ENCODE peak calls at places on chromosome 14, in ten cellular contexts. W is adrenal gland, D is heart left ventricle, G is MM.1S, C is H1, B is fibroblast of the aortic adventitia, X is vagina, P is GM12865, R is SK-N-SH, O is Peyer's patch. Y is an unnamed sample.

GRCh38 chr14:57480044-57480443 is 13.6 kb downstream of the CCDC198 start:
- DNase-seq in W (no peak), D (no peak), G (no peak), C (no peak), B (no peak), X (no peak), P (no peak), R (no peak), O (no peak), Y (no peak)

GRCh38 chr14:78228702-78229327 is 58.6 kb downstream of the NRXN3 start:
- DNase-seq in W (no peak), D (no peak), G (no peak), C (no peak), B (no peak), X (no peak), P (no peak), R (no peak), O (no peak), Y (no peak)

GRCh38 chr14:78673845-78674244 is 503.7 kb downstream of the NRXN3 start:
- DNase-seq in W (no peak), D (no peak), G (no peak), C (no peak), B (no peak), X (no peak), P (no peak), R (no peak), O (no peak), Y (no peak)

GRCh38 chr14:35257809-35258208 is 34.4 kb upstream of the PSMA6 start:
- DNase-seq in W (no peak), D (no peak), G (no peak), C (no peak), B (peak; percentile 79), X (no peak), P (no peak), R (no peak), O (no peak), Y (no peak)

GRCh38 chr14:103551338-103551762 is 11.1 kb downstream of the BAG5 start:
- DNase-seq in W (no peak), D (peak; percentile 78), G (no peak), C (no peak), B (no peak), X (no peak), P (no peak), R (peak; percentile 22), O (peak; percentile 56), Y (no peak)

GRCh38 chr14:90239139-90239538 is 17.2 kb upstream of the PSMC1 start:
- DNase-seq in W (no peak), D (no peak), G (no peak), C (peak; percentile 45), B (peak; percentile 11), X (no peak), P (no peak), R (no peak), O (no peak), Y (no peak)

GRCh38 chr14:104440297-104440956 is 139.1 kb upstream of the C14orf180 start:
- DNase-seq in W (no peak), D (no peak), G (no peak), C (no peak), B (no peak), X (peak; percentile 56), P (no peak), R (no peak), O (no peak), Y (no peak)

GRCh38 chr14:74257988-74258704 is 18.9 kb downstream of the VSX2 start:
- DNase-seq in W (no peak), D (no peak), G (no peak), C (no peak), B (no peak), X (no peak), P (no peak), R (peak; percentile 58), O (no peak), Y (no peak)

GRCh38 chr14:55349565-55349964 is 62.1 kb downstream of the ATG14 start:
- DNase-seq in W (no peak), D (no peak), G (no peak), C (peak; percentile 41), B (no peak), X (no peak), P (peak; percentile 42), R (no peak), O (peak; percentile 54), Y (no peak)

GRCh38 chr14:71555654-71556559 is 376.3 kb upstream of the RGS6 start:
- DNase-seq in W (no peak), D (no peak), G (peak; percentile 78), C (no peak), B (peak; percentile 40), X (no peak), P (peak; percentile 95), R (no peak), O (peak; percentile 52), Y (peak; percentile 67)

GRCh38 chr14:47269788-47270492 is 405.5 kb downstream of the MDGA2 start:
- DNase-seq in W (no peak), D (no peak), G (no peak), C (no peak), B (peak; percentile 4), X (no peak), P (no peak), R (no peak), O (no peak), Y (no peak)

GRCh38 chr14:99857551-99857950 is 64.3 kb downstream of the EML1 start:
- DNase-seq in W (no peak), D (no peak), G (no peak), C (no peak), B (no peak), X (no peak), P (no peak), R (no peak), O (no peak), Y (no peak)

GRCh38 chr14:84857129-84857528 is 672.8 kb upstream of the FLRT2 start:
- DNase-seq in W (no peak), D (no peak), G (no peak), C (no peak), B (no peak), X (no peak), P (no peak), R (no peak), O (no peak), Y (no peak)

GRCh38 chr14:74176404-74176788 is 62.9 kb upstream of the VSX2 start:
- DNase-seq in W (no peak), D (no peak), G (no peak), C (no peak), B (no peak), X (no peak), P (no peak), R (no peak), O (no peak), Y (no peak)

GRCh38 chr14:100820945-100821344 is 5.0 kb upstream of the MEG3 start:
- DNase-seq in W (no peak), D (peak; percentile 12), G (no peak), C (no peak), B (no peak), X (no peak), P (no peak), R (no peak), O (no peak), Y (no peak)

GRCh38 chr14:42335918-42336317 is 729.2 kb downstream of the LRFN5 start:
- DNase-seq in W (no peak), D (no peak), G (no peak), C (peak; percentile 47), B (no peak), X (no peak), P (no peak), R (no peak), O (no peak), Y (no peak)

GRCh38 chr14:23725980-23726746 is 90.0 kb downstream of the DHRS2 start:
- DNase-seq in W (no peak), D (no peak), G (no peak), C (no peak), B (no peak), X (no peak), P (no peak), R (no peak), O (no peak), Y (no peak)

GRCh38 chr14:39122330-39123138 is 8.4 kb downstream of the GEMIN2 start:
- DNase-seq in W (no peak), D (no peak), G (no peak), C (no peak), B (no peak), X (no peak), P (no peak), R (no peak), O (no peak), Y (no peak)
- H3K4me3 ChIP-seq in W (no peak overlapping the region), D (no peak overlapping the region), G (no peak overlapping the region), C (no peak overlapping the region), B (no peak overlapping the region), X (no peak overlapping the region), P (no peak overlapping the region), R (no peak overlapping the region), O (no peak overlapping the region), Y (no peak overlapping the region)

DNA sequence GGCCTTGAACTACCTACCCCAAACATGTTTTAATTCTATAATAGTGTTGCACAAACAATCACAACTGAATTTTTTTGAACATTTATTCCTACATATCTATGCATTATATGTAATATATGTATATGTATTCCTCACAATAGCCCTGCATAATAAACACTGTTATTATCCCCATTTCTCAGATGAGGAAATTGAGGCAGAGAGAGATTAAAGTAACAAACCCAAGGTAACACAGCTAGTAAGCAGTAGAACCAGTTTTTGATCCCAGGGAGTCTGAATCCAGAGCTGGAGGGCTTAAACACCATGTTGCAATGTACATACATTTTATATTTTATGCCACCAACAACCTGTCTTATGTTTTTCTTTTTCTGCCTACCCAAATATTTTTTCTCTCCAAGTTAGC is 26.5 kb upstream of the BMP4 start:
- DNase-seq in W (no peak), D (no peak), G (no peak), C (no peak), B (no peak), X (no peak), P (no peak), R (no peak), O (no peak), Y (no peak)
- H3K4me3 ChIP-seq in W (no peak overlapping the region), D (no peak overlapping the region), G (no peak overlapping the region), C (peak overlapping the region; percentile 26), B (no peak overlapping the region), X (no peak overlapping the region), P (no peak overlapping the region), R (no peak overlapping the region), O (no peak overlapping the region), Y (no peak overlapping the region)

DNA sequence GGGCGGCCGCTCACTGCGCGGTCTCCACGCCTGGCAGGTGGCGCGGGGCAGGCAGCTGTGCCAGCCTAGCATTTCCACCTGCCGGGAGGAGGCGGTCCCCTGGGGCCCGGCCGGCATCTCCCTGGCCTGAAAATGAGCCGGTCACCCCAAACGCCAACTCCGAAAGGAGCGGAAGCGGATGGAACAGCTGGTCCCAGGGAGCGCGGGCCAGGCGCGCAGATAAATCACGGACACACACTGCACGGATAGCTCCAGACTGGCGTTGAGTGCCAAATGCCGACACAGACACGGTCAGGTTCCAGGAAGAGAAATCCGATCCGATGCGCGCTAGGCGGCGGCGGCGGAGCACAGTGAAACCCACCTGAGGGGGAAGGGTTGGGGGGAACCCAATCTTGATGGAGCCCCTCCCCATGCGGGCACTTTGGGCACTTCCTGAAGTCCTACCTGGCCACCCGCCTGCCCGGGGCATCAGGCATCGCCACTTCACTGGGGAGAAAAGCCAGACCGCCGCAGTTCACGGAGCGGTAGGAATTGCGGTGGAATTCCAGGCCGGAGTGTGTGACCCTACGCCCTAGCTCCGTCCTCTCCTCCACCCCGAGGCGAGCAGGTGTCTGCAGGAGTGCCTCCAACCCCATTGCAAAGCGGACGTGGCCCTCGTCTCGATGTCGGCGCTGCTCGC is 624 bp upstream of the PLEKHD1 start:
- DNase-seq in W (peak; percentile 47), D (peak; percentile 62), G (no peak), C (no peak), B (peak; percentile 21), X (no peak), P (no peak), R (peak; percentile 82), O (no peak), Y (no peak)
- H3K4me3 ChIP-seq in W (no peak overlapping the region), D (peak overlapping the region; percentile 54), G (no peak overlapping the region), C (peak overlapping the region; percentile 68), B (peak overlapping the region; percentile 25), X (peak overlapping the region; percentile 38), P (no peak overlapping the region), R (peak overlapping the region; percentile 54), O (peak overlapping the region; percentile 35), Y (no peak overlapping the region)

GRCh38 chr14:51244591-51244990 is 4.5 kb downstream of the TMX1 start:
- DNase-seq in W (no peak), D (no peak), G (no peak), C (no peak), B (no peak), X (no peak), P (no peak), R (no peak), O (no peak), Y (no peak)
- H3K4me3 ChIP-seq in W (no peak overlapping the region), D (no peak overlapping the region), G (no peak overlapping the region), C (no peak overlapping the region), B (no peak overlapping the region), X (no peak overlapping the region), P (no peak overlapping the region), R (no peak overlapping the region), O (no peak overlapping the region), Y (no peak overlapping the region)